ENCODE peak calls at places on chromosomes 7 and 10, in six cellular contexts. One of them, this sample, is unnamed.

GRCh38 chr7:155886391-155887173 is 74.3 kb upstream of the SHH start:
- DNase-seq in fibroblast of mammary gland: no peak
- DNase-seq in B cell: no peak
- DNase-seq in GM03348: no peak
- DNase-seq in activated CD4-positive, CD25-positive, alpha-beta regulatory T cell: no peak
- DNase-seq in chondrocyte: peak
- DNase-seq in this sample: peak

GRCh38 chr7:158815471-158816128 is 13.7 kb downstream of the ESYT2 start:
- DNase-seq in fibroblast of mammary gland: peak
- DNase-seq in chondrocyte: no peak
- DNase-seq in activated CD4-positive, CD25-positive, alpha-beta regulatory T cell: no peak
- DNase-seq in B cell: no peak
- DNase-seq in GM03348: no peak
- DNase-seq in this sample: no peak

GRCh38 chr10:126663328-126663727 is 7.2 kb downstream of the C10orf90 start:
- DNase-seq in chondrocyte: no peak
- DNase-seq in B cell: no peak
- DNase-seq in fibroblast of mammary gland: peak
- DNase-seq in activated CD4-positive, CD25-positive, alpha-beta regulatory T cell: no peak
- DNase-seq in GM03348: peak
- DNase-seq in this sample: no peak

GRCh38 chr10:48885376-48885775 is 54.3 kb downstream of the LRRC18 start:
- DNase-seq in GM03348: no peak
- DNase-seq in fibroblast of mammary gland: peak
- DNase-seq in activated CD4-positive, CD25-positive, alpha-beta regulatory T cell: no peak
- DNase-seq in B cell: no peak
- DNase-seq in chondrocyte: no peak
- DNase-seq in this sample: no peak

GRCh38 chr10:91672021-91672608 is 39.2 kb upstream of the PPP1R3C start:
- DNase-seq in GM03348: peak
- DNase-seq in B cell: no peak
- DNase-seq in fibroblast of mammary gland: peak
- DNase-seq in activated CD4-positive, CD25-positive, alpha-beta regulatory T cell: no peak
- DNase-seq in chondrocyte: no peak
- DNase-seq in this sample: no peak

GRCh38 chr10:72981882-72982529 is 27.4 kb upstream of the PLA2G12B start:
- DNase-seq in B cell: no peak
- DNase-seq in GM03348: no peak
- DNase-seq in chondrocyte: no peak
- DNase-seq in activated CD4-positive, CD25-positive, alpha-beta regulatory T cell: no peak
- DNase-seq in fibroblast of mammary gland: no peak
- DNase-seq in this sample: no peak

GRCh38 chr7:50448823-50449222 is 1.3 kb downstream of the FIGNL1 start:
- DNase-seq in B cell: no peak
- DNase-seq in GM03348: no peak
- DNase-seq in activated CD4-positive, CD25-positive, alpha-beta regulatory T cell: no peak
- DNase-seq in chondrocyte: no peak
- DNase-seq in fibroblast of mammary gland: no peak
- DNase-seq in this sample: no peak

GRCh38 chr7:149776305-149776704 is 2.9 kb upstream of the ZNF467 start:
- DNase-seq in GM03348: no peak
- DNase-seq in activated CD4-positive, CD25-positive, alpha-beta regulatory T cell: no peak
- DNase-seq in B cell: no peak
- DNase-seq in fibroblast of mammary gland: no peak
- DNase-seq in chondrocyte: peak
- DNase-seq in this sample: peak

GRCh38 chr10:124677291-124677690 is 66.9 kb downstream of the FAM53B start:
- DNase-seq in B cell: no peak
- DNase-seq in activated CD4-positive, CD25-positive, alpha-beta regulatory T cell: no peak
- DNase-seq in chondrocyte: no peak
- DNase-seq in GM03348: peak
- DNase-seq in fibroblast of mammary gland: peak
- DNase-seq in this sample: peak

GRCh38 chr10:88232029-88232895 is 350.9 kb downstream of the RNLS start:
- DNase-seq in activated CD4-positive, CD25-positive, alpha-beta regulatory T cell: no peak
- DNase-seq in fibroblast of mammary gland: peak
- DNase-seq in B cell: no peak
- DNase-seq in chondrocyte: no peak
- DNase-seq in GM03348: no peak
- DNase-seq in this sample: no peak

GRCh38 chr10:50326757-50327701 is 75.7 kb upstream of the ASAH2 start:
- DNase-seq in fibroblast of mammary gland: peak
- DNase-seq in GM03348: peak
- DNase-seq in activated CD4-positive, CD25-positive, alpha-beta regulatory T cell: no peak
- DNase-seq in B cell: no peak
- DNase-seq in chondrocyte: no peak
- DNase-seq in this sample: no peak

GRCh38 chr7:6160191-6160623 is 112.2 kb downstream of the CYTH3 start:
- DNase-seq in activated CD4-positive, CD25-positive, alpha-beta regulatory T cell: no peak
- DNase-seq in B cell: peak
- DNase-seq in fibroblast of mammary gland: peak
- DNase-seq in chondrocyte: no peak
- DNase-seq in GM03348: peak
- DNase-seq in this sample: no peak

GRCh38 chr7:123769371-123769770 is 20.6 kb upstream of the WASL start:
- DNase-seq in fibroblast of mammary gland: peak
- DNase-seq in GM03348: peak
- DNase-seq in chondrocyte: no peak
- DNase-seq in activated CD4-positive, CD25-positive, alpha-beta regulatory T cell: no peak
- DNase-seq in B cell: no peak
- DNase-seq in this sample: no peak

GRCh38 chr7:111509298-111509697 is 53.0 kb downstream of the IMMP2L start:
- DNase-seq in chondrocyte: no peak
- DNase-seq in B cell: no peak
- DNase-seq in activated CD4-positive, CD25-positive, alpha-beta regulatory T cell: no peak
- DNase-seq in GM03348: no peak
- DNase-seq in fibroblast of mammary gland: no peak
- DNase-seq in this sample: no peak

This sample was measured in spleen.